ENCODE peak calls at places on chromosomes 11 and 22, in six cellular contexts. I is NCI-H1436, C is tibial nerve, Q is NCI-H187 treated with DMSO at 0.1 percent for 48 hours, L is Right ventricle myocardium superior, F is pons. G is an unnamed sample.

GRCh38 chr11:106088896-106089295 is 11.4 kb downstream of the AASDHPPT start:
- DNase-seq in I (no peak), C (no peak), Q (no peak), L (no peak), F (no peak), G (peak)

GRCh38 chr11:73242291-73243092 is 24.4 kb downstream of the P2RY2 start:
- DNase-seq in I (peak), C (peak), Q (peak), L (peak), F (peak), G (peak)

GRCh38 chr11:12808519-12808918 is 134.3 kb downstream of the TEAD1 start:
- DNase-seq in I (no peak), C (no peak), Q (no peak), L (no peak), F (no peak), G (peak)

GRCh38 chr11:68892576-68892975 is 11.1 kb downstream of the MRPL21 start:
- DNase-seq in I (no peak), C (no peak), Q (no peak), L (no peak), F (no peak), G (no peak)

GRCh38 chr11:86138958-86139357 is 70.1 kb upstream of the PICALM start:
- DNase-seq in I (no peak), C (no peak), Q (no peak), L (no peak), F (no peak), G (peak)

GRCh38 chr11:93541884-93542752 is 1.1 kb downstream of the SMCO4 start:
- DNase-seq in I (peak), C (peak), Q (no peak), L (peak), F (no peak), G (peak)

GRCh38 chr11:68002575-68002942 is 1.3 kb downstream of the UNC93B1 start:
- DNase-seq in I (no peak), C (no peak), Q (no peak), L (no peak), F (no peak), G (no peak)

GRCh38 chr11:47270331-47271271 is 668 bp downstream of the MADD start:
- DNase-seq in I (no peak), C (no peak), Q (no peak), L (no peak), F (peak), G (peak)

GRCh38 chr11:115682101-115682500 is 177.9 kb upstream of the CADM1 start:
- DNase-seq in I (no peak), C (no peak), Q (no peak), L (no peak), F (no peak), G (peak)

GRCh38 chr11:61572913-61573312 is 8.0 kb downstream of the SYT7 start:
- DNase-seq in I (no peak), C (no peak), Q (no peak), L (no peak), F (no peak), G (no peak)

GRCh38 chr11:13261600-13262061 is 16.0 kb upstream of the BMAL1 start:
- DNase-seq in I (no peak), C (peak), Q (no peak), L (no peak), F (peak), G (peak)

GRCh38 chr22:50727678-50728522 is 10.1 kb upstream of the ACR start:
- DNase-seq in I (no peak), C (no peak), Q (no peak), L (peak), F (no peak), G (no peak)

GRCh38 chr11:44946268-44946667 is 4.4 kb downstream of the TP53I11 start:
- DNase-seq in I (no peak), C (peak), Q (no peak), L (peak), F (no peak), G (no peak)

GRCh38 chr11:34757026-34757451 is 136.1 kb downstream of the EHF start:
- DNase-seq in I (no peak), C (no peak), Q (no peak), L (no peak), F (no peak), G (no peak)

GRCh38 chr11:133913761-133914160 is 43.0 kb downstream of the IGSF9B start:
- DNase-seq in I (no peak), C (no peak), Q (peak), L (no peak), F (no peak), G (no peak)

GRCh38 chr11:72721689-72722049 is 30.5 kb downstream of the ARAP1 start:
- DNase-seq in I (no peak), C (no peak), Q (no peak), L (peak), F (no peak), G (peak)

GRCh38 chr22:37639070-37639760 is at the start of gene SH3BP1:
- DNase-seq in I (peak), C (no peak), Q (no peak), L (peak), F (no peak), G (peak)

GRCh38 chr22:38835888-38836301 is 7.9 kb downstream of the NPTXR start:
- DNase-seq in I (no peak), C (no peak), Q (no peak), L (no peak), F (no peak), G (peak)

GRCh38 chr11:133698654-133699053 is 146.7 kb downstream of the SPATA19 start:
- DNase-seq in I (no peak), C (no peak), Q (no peak), L (no peak), F (no peak), G (no peak)

GRCh38 chr11:96293109-96293508 is 49.9 kb downstream of the MAML2 start:
- DNase-seq in I (no peak), C (no peak), Q (no peak), L (no peak), F (no peak), G (no peak)

GRCh38 chr11:83836883-83837654 is 550.9 kb upstream of the CCDC90B start:
- DNase-seq in I (peak), C (peak), Q (no peak), L (no peak), F (peak), G (peak)

GRCh38 chr11:71481101-71481960 is 28.3 kb downstream of the NADSYN1 start:
- DNase-seq in I (no peak), C (no peak), Q (no peak), L (peak), F (no peak), G (no peak)

GRCh38 chr11:15605094-15605493 is 490.4 kb downstream of the INSC start:
- DNase-seq in I (no peak), C (no peak), Q (no peak), L (no peak), F (no peak), G (no peak)

GRCh38 chr11:85718991-85719807 is 33.2 kb upstream of the CCDC89 start:
- DNase-seq in I (no peak), C (peak), Q (no peak), L (peak), F (peak), G (peak)

GRCh38 chr11:79902493-79902892 is 461.7 kb upstream of the TENM4 start:
- DNase-seq in I (no peak), C (no peak), Q (no peak), L (no peak), F (no peak), G (no peak)

GRCh38 chr11:20089357-20089756 is 70.9 kb downstream of the DBX1 start:
- DNase-seq in I (no peak), C (no peak), Q (no peak), L (no peak), F (no peak), G (no peak)

GRCh38 chr22:30425616-30426394 is at the start of gene MTFP1:
- DNase-seq in I (peak), C (peak), Q (no peak), L (peak), F (no peak), G (peak)

GRCh38 chr11:76664578-76665061 is 5.9 kb downstream of the LRRC32 start:
- DNase-seq in I (no peak), C (no peak), Q (no peak), L (peak), F (no peak), G (no peak)

GRCh38 chr11:78725200-78725599 is 150.5 kb upstream of the NARS2 start:
- DNase-seq in I (no peak), C (no peak), Q (no peak), L (no peak), F (no peak), G (no peak)

GRCh38 chr22:47279337-47279736 is 516.9 kb downstream of the TBC1D22A start:
- DNase-seq in I (no peak), C (no peak), Q (no peak), L (peak), F (no peak), G (no peak)